ENCODE peak calls at places on chromosomes 16 and 17, in seven cellular contexts. One of them, this sample, is unnamed.

GRCh38 chr16:66750279-66751134 is 902 bp downstream of the DYNC1LI2 start:
- DNase-seq in Peyer's patch: no peak
- DNase-seq in GM23248: peak
- DNase-seq in AG04450: no peak
- DNase-seq in ovary: no peak
- DNase-seq in mesendoderm: peak
- DNase-seq in right cardiac atrium: no peak
- DNase-seq in this sample: no peak

GRCh38 chr17:38982858-38983746 is 15.9 kb upstream of the FBXO47 start:
- DNase-seq in Peyer's patch: no peak
- DNase-seq in GM23248: peak
- DNase-seq in AG04450: peak
- DNase-seq in ovary: peak
- DNase-seq in mesendoderm: peak
- DNase-seq in right cardiac atrium: no peak
- DNase-seq in this sample: peak

GRCh38 chr17:63827002-63827800 is at the start of the genes FTSJ3 and PSMC5:
- DNase-seq in Peyer's patch: peak
- DNase-seq in GM23248: peak
- DNase-seq in AG04450: peak
- DNase-seq in ovary: peak
- DNase-seq in mesendoderm: peak
- DNase-seq in right cardiac atrium: peak
- DNase-seq in this sample: peak

GRCh38 chr16:19463468-19464315 is 46.0 kb downstream of the TMC5 start:
- DNase-seq in Peyer's patch: no peak
- DNase-seq in GM23248: no peak
- DNase-seq in AG04450: no peak
- DNase-seq in ovary: no peak
- DNase-seq in mesendoderm: peak
- DNase-seq in right cardiac atrium: no peak
- DNase-seq in this sample: no peak

GRCh38 chr17:37530420-37530819 is 40.7 kb downstream of the DUSP14 start:
- DNase-seq in Peyer's patch: no peak
- DNase-seq in GM23248: peak
- DNase-seq in AG04450: no peak
- DNase-seq in ovary: no peak
- DNase-seq in mesendoderm: no peak
- DNase-seq in right cardiac atrium: no peak
- DNase-seq in this sample: no peak

GRCh38 chr16:19094542-19095365 is 19.0 kb upstream of the ITPRIPL2 start:
- DNase-seq in Peyer's patch: no peak
- DNase-seq in GM23248: peak
- DNase-seq in AG04450: no peak
- DNase-seq in ovary: no peak
- DNase-seq in mesendoderm: no peak
- DNase-seq in right cardiac atrium: no peak
- DNase-seq in this sample: no peak

GRCh38 chr17:76957600-76958464 is 89.6 kb downstream of the MGAT5B start:
- DNase-seq in Peyer's patch: no peak
- DNase-seq in GM23248: peak
- DNase-seq in AG04450: no peak
- DNase-seq in ovary: no peak
- DNase-seq in mesendoderm: no peak
- DNase-seq in right cardiac atrium: no peak
- DNase-seq in this sample: peak

GRCh38 chr17:15194859-15195277 is 70.3 kb downstream of the PMP22 start:
- DNase-seq in Peyer's patch: no peak
- DNase-seq in GM23248: no peak
- DNase-seq in AG04450: no peak
- DNase-seq in ovary: no peak
- DNase-seq in mesendoderm: no peak
- DNase-seq in right cardiac atrium: no peak
- DNase-seq in this sample: no peak

GRCh38 chr16:66254751-66255150 is 111.7 kb upstream of the CDH5 start:
- DNase-seq in Peyer's patch: no peak
- DNase-seq in GM23248: peak
- DNase-seq in AG04450: no peak
- DNase-seq in ovary: no peak
- DNase-seq in mesendoderm: no peak
- DNase-seq in right cardiac atrium: no peak
- DNase-seq in this sample: no peak

GRCh38 chr16:88711750-88712340 is 5.5 kb downstream of the CTU2 start:
- DNase-seq in Peyer's patch: no peak
- DNase-seq in GM23248: no peak
- DNase-seq in AG04450: no peak
- DNase-seq in ovary: no peak
- DNase-seq in mesendoderm: no peak
- DNase-seq in right cardiac atrium: no peak
- DNase-seq in this sample: no peak

GRCh38 chr17:29096094-29096493 is 53.2 kb downstream of the PIPOX start:
- DNase-seq in Peyer's patch: no peak
- DNase-seq in GM23248: no peak
- DNase-seq in AG04450: no peak
- DNase-seq in ovary: no peak
- DNase-seq in mesendoderm: no peak
- DNase-seq in right cardiac atrium: no peak
- DNase-seq in this sample: no peak

GRCh38 chr17:70109497-70109896 is 34.5 kb downstream of the KCNJ16 start:
- DNase-seq in Peyer's patch: no peak
- DNase-seq in GM23248: peak
- DNase-seq in AG04450: no peak
- DNase-seq in ovary: no peak
- DNase-seq in mesendoderm: no peak
- DNase-seq in right cardiac atrium: no peak
- DNase-seq in this sample: no peak

GRCh38 chr17:33499025-33499424 is 205.9 kb upstream of the ASIC2 start:
- DNase-seq in Peyer's patch: no peak
- DNase-seq in GM23248: no peak
- DNase-seq in AG04450: no peak
- DNase-seq in ovary: no peak
- DNase-seq in mesendoderm: no peak
- DNase-seq in right cardiac atrium: no peak
- DNase-seq in this sample: no peak

GRCh38 chr17:48577330-48577945 is 712 bp downstream of the HOXB4 start:
- DNase-seq in Peyer's patch: peak
- DNase-seq in GM23248: peak
- DNase-seq in AG04450: no peak
- DNase-seq in ovary: no peak
- DNase-seq in mesendoderm: no peak
- DNase-seq in right cardiac atrium: peak
- DNase-seq in this sample: no peak

GRCh38 chr17:79941088-79942010 is 94.3 kb downstream of the TBC1D16 start:
- DNase-seq in Peyer's patch: no peak
- DNase-seq in GM23248: no peak
- DNase-seq in AG04450: no peak
- DNase-seq in ovary: peak
- DNase-seq in mesendoderm: no peak
- DNase-seq in right cardiac atrium: peak
- DNase-seq in this sample: no peak

GRCh38 chr16:24977673-24978065 is 37.5 kb downstream of the ARHGAP17 start:
- DNase-seq in Peyer's patch: no peak
- DNase-seq in GM23248: peak
- DNase-seq in AG04450: peak
- DNase-seq in ovary: no peak
- DNase-seq in mesendoderm: peak
- DNase-seq in right cardiac atrium: no peak
- DNase-seq in this sample: no peak

GRCh38 chr17:10463402-10463801 is 6.0 kb downstream of the MYH4 start:
- DNase-seq in Peyer's patch: no peak
- DNase-seq in GM23248: no peak
- DNase-seq in AG04450: no peak
- DNase-seq in ovary: no peak
- DNase-seq in mesendoderm: peak
- DNase-seq in right cardiac atrium: no peak
- DNase-seq in this sample: no peak

GRCh38 chr16:68700120-68700519 is 37.0 kb upstream of the CDH1 start:
- DNase-seq in Peyer's patch: no peak
- DNase-seq in GM23248: peak
- DNase-seq in AG04450: no peak
- DNase-seq in ovary: no peak
- DNase-seq in mesendoderm: no peak
- DNase-seq in right cardiac atrium: no peak
- DNase-seq in this sample: no peak

GRCh38 chr16:53055603-53056527 is 1.1 kb downstream of the CHD9 start:
- DNase-seq in Peyer's patch: no peak
- DNase-seq in GM23248: peak
- DNase-seq in AG04450: peak
- DNase-seq in ovary: peak
- DNase-seq in mesendoderm: peak
- DNase-seq in right cardiac atrium: no peak
- DNase-seq in this sample: peak

GRCh38 chr17:79983456-79983855 is 52.2 kb downstream of the TBC1D16 start:
- DNase-seq in Peyer's patch: no peak
- DNase-seq in GM23248: no peak
- DNase-seq in AG04450: no peak
- DNase-seq in ovary: no peak
- DNase-seq in mesendoderm: no peak
- DNase-seq in right cardiac atrium: peak
- DNase-seq in this sample: no peak

GRCh38 chr17:3964203-3965122 is at the start of gene ATP2A3:
- DNase-seq in Peyer's patch: peak
- DNase-seq in GM23248: peak
- DNase-seq in AG04450: no peak
- DNase-seq in ovary: no peak
- DNase-seq in mesendoderm: peak
- DNase-seq in right cardiac atrium: peak
- DNase-seq in this sample: peak

GRCh38 chr16:27462846-27463682 is 61.1 kb downstream of the IL21R start:
- DNase-seq in Peyer's patch: no peak
- DNase-seq in GM23248: no peak
- DNase-seq in AG04450: no peak
- DNase-seq in ovary: no peak
- DNase-seq in mesendoderm: no peak
- DNase-seq in right cardiac atrium: no peak
- DNase-seq in this sample: no peak

GRCh38 chr17:82918508-82918907 is 78.7 kb upstream of the ZNF750 start:
- DNase-seq in Peyer's patch: no peak
- DNase-seq in GM23248: no peak
- DNase-seq in AG04450: no peak
- DNase-seq in ovary: no peak
- DNase-seq in mesendoderm: no peak
- DNase-seq in right cardiac atrium: no peak
- DNase-seq in this sample: no peak

GRCh38 chr17:79777844-79778503 is at the start of gene CBX2:
- DNase-seq in Peyer's patch: peak
- DNase-seq in GM23248: peak
- DNase-seq in AG04450: no peak
- DNase-seq in ovary: peak
- DNase-seq in mesendoderm: peak
- DNase-seq in right cardiac atrium: peak
- DNase-seq in this sample: peak

GRCh38 chr16:69003500-69003899 is 102.0 kb upstream of the HAS3 start:
- DNase-seq in Peyer's patch: no peak
- DNase-seq in GM23248: no peak
- DNase-seq in AG04450: no peak
- DNase-seq in ovary: no peak
- DNase-seq in mesendoderm: peak
- DNase-seq in right cardiac atrium: no peak
- DNase-seq in this sample: peak

GRCh38 chr17:7004398-7005253 is 7.8 kb upstream of the RNASEK start:
- DNase-seq in Peyer's patch: no peak
- DNase-seq in GM23248: peak
- DNase-seq in AG04450: no peak
- DNase-seq in ovary: no peak
- DNase-seq in mesendoderm: peak
- DNase-seq in right cardiac atrium: no peak
- DNase-seq in this sample: peak

GRCh38 chr17:49365667-49366066 is 3.6 kb upstream of the ZNF652 start:
- DNase-seq in Peyer's patch: peak
- DNase-seq in GM23248: peak
- DNase-seq in AG04450: no peak
- DNase-seq in ovary: no peak
- DNase-seq in mesendoderm: peak
- DNase-seq in right cardiac atrium: no peak
- DNase-seq in this sample: peak

GRCh38 chr17:1315409-1315808 is 35.9 kb downstream of the TRARG1 start:
- DNase-seq in Peyer's patch: no peak
- DNase-seq in GM23248: no peak
- DNase-seq in AG04450: no peak
- DNase-seq in ovary: no peak
- DNase-seq in mesendoderm: no peak
- DNase-seq in right cardiac atrium: no peak
- DNase-seq in this sample: no peak

GRCh38 chr16:30875881-30876791 is 17.7 kb downstream of the BCL7C start:
- DNase-seq in Peyer's patch: peak
- DNase-seq in GM23248: peak
- DNase-seq in AG04450: no peak
- DNase-seq in ovary: no peak
- DNase-seq in mesendoderm: peak
- DNase-seq in right cardiac atrium: no peak
- DNase-seq in this sample: peak

DNA sequence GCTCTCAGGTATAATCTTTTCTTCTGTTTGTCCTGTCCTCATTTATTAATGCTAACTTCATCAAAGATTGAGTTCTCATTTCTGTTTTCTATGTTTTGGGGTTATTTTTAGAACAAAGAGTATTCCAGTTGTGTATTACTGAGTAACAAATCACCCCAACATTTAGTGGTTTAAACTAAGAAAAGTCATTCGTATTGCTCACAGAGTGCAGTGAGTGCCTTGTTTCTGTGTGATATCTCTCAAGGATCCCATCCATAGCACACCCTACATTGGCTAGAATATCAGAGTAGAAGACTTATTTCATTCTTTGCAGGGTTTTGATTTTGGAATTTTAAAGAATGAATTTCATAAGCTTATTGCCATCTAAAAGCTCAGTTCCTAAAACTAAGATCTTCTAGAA is 72.1 kb downstream of the VMP1 start:
- DNase-seq in Peyer's patch: no peak
- DNase-seq in GM23248: no peak
- DNase-seq in AG04450: no peak
- DNase-seq in ovary: no peak
- DNase-seq in mesendoderm: no peak
- DNase-seq in right cardiac atrium: no peak
- DNase-seq in this sample: no peak
- H3K27ac ChIP-seq in Peyer's patch: no peak
- H3K27ac ChIP-seq in GM23248: no peak
- H3K27ac ChIP-seq in AG04450: no peak
- H3K27ac ChIP-seq in ovary: no peak
- H3K27ac ChIP-seq in mesendoderm: no peak
- H3K27ac ChIP-seq in right cardiac atrium: no peak
- H3K27ac ChIP-seq in this sample: no peak

GRCh38 chr17:9220466-9221230 is 199.3 kb downstream of the NTN1 start:
- DNase-seq in Peyer's patch: no peak
- DNase-seq in GM23248: no peak
- DNase-seq in AG04450: no peak
- DNase-seq in ovary: no peak
- DNase-seq in mesendoderm: no peak
- DNase-seq in right cardiac atrium: peak
- DNase-seq in this sample: peak
- H3K27ac ChIP-seq in Peyer's patch: no peak
- H3K27ac ChIP-seq in GM23248: no peak
- H3K27ac ChIP-seq in AG04450: no peak
- H3K27ac ChIP-seq in ovary: no peak
- H3K27ac ChIP-seq in mesendoderm: no peak
- H3K27ac ChIP-seq in right cardiac atrium: no peak
- H3K27ac ChIP-seq in this sample: no peak

GRCh38 chr17:19660219-19660870 is 11.8 kb downstream of the ALDH3A2 start:
- DNase-seq in Peyer's patch: no peak
- DNase-seq in GM23248: no peak
- DNase-seq in AG04450: no peak
- DNase-seq in ovary: no peak
- DNase-seq in mesendoderm: no peak
- DNase-seq in right cardiac atrium: no peak
- DNase-seq in this sample: no peak
- H3K27ac ChIP-seq in Peyer's patch: no peak
- H3K27ac ChIP-seq in GM23248: no peak
- H3K27ac ChIP-seq in AG04450: no peak
- H3K27ac ChIP-seq in ovary: no peak
- H3K27ac ChIP-seq in mesendoderm: no peak
- H3K27ac ChIP-seq in right cardiac atrium: no peak
- H3K27ac ChIP-seq in this sample: no peak

GRCh38 chr17:57099165-57099564 is 14.1 kb downstream of the AKAP1 start:
- DNase-seq in Peyer's patch: no peak
- DNase-seq in GM23248: no peak
- DNase-seq in AG04450: no peak
- DNase-seq in ovary: no peak
- DNase-seq in mesendoderm: no peak
- DNase-seq in right cardiac atrium: no peak
- DNase-seq in this sample: no peak
- H3K27ac ChIP-seq in Peyer's patch: peak
- H3K27ac ChIP-seq in GM23248: no peak
- H3K27ac ChIP-seq in AG04450: no peak
- H3K27ac ChIP-seq in ovary: no peak
- H3K27ac ChIP-seq in mesendoderm: no peak
- H3K27ac ChIP-seq in right cardiac atrium: peak
- H3K27ac ChIP-seq in this sample: no peak